ENCODE peak calls at places on chromosomes 5 and 9, in four cellular contexts. Y is NCI-H1092 treated with DMSO at 0.1 percent for 48 hours; E is endothelial cell; Q is stimulated activated CD4-positive, alpha-beta T cell treated with anti-CD3 and anti-CD28 coated beads, Interleukin-12 subunit alpha, Interleukin-12 subunit beta, amount 100 ng/mL, for 4 hours. X is an unnamed sample.

GRCh38 chr5:127440831-127441230 is 76.6 kb upstream of the PRRC1 start:
- DNase-seq in Y (no peak), E (no peak), Q (no peak), X (no peak)

GRCh38 chr9:17293685-17294084 is 158.8 kb downstream of the CNTLN start:
- DNase-seq in Y (no peak), E (no peak), Q (no peak), X (no peak)

GRCh38 chr5:117336208-117336607 is 761.6 kb upstream of the SEMA6A start:
- DNase-seq in Y (no peak), E (no peak), Q (no peak), X (no peak)

GRCh38 chr5:74382864-74383618 is 257.5 kb downstream of the ENC1 start:
- DNase-seq in Y (no peak), E (no peak), Q (no peak), X (no peak)

GRCh38 chr5:76716456-76717157 is 681 bp downstream of the F2R start:
- DNase-seq in Y (no peak), E (peak), Q (peak), X (no peak)

GRCh38 chr9:116377179-116377790 is 223.7 kb downstream of the PAPPA start:
- DNase-seq in Y (no peak), E (no peak), Q (no peak), X (no peak)

GRCh38 chr5:76964018-76964417 is 11.2 kb downstream of the CRHBP start:
- DNase-seq in Y (no peak), E (no peak), Q (no peak), X (no peak)

GRCh38 chr5:776862-777711 is 7.4 kb downstream of the ZDHHC11B start:
- DNase-seq in Y (no peak), E (no peak), Q (no peak), X (no peak)

GRCh38 chr5:147887026-147887627 is 8.6 kb downstream of the SCGB3A2 start:
- DNase-seq in Y (peak), E (peak), Q (no peak), X (peak)

GRCh38 chr5:178431063-178431776 is 159.0 kb downstream of the COL23A1 start:
- DNase-seq in Y (no peak), E (no peak), Q (no peak), X (no peak)